ENCODE peak calls at places on chromosome 15, in five cellular contexts. C, O, G, T and B are unnamed samples.
A peak's percentile ranks its signal among the peaks of the same experiment; 100 is the strongest.

GRCh38 chr15:68819451-68820204 is 1.1 kb downstream of the ANP32A start:
- DNase-seq in C (peak; percentile 36), O (peak; percentile 51), G (no peak), T (peak; percentile 48), B (no peak)

GRCh38 chr15:28907338-28907961 is 21.7 kb downstream of the APBA2 start:
- DNase-seq in C (no peak), O (no peak), G (no peak), T (no peak), B (no peak)

GRCh38 chr15:47817825-47818681 is 100.7 kb downstream of the SEMA6D start:
- DNase-seq in C (no peak), O (no peak), G (no peak), T (no peak), B (no peak)

GRCh38 chr15:66734961-66735908 is 33.2 kb downstream of the SMAD6 start:
- DNase-seq in C (no peak), O (no peak), G (no peak), T (no peak), B (no peak)

GRCh38 chr15:90095521-90095959 is 6.7 kb downstream of the IDH2 start:
- DNase-seq in C (no peak), O (no peak), G (no peak), T (peak; percentile 82), B (no peak)

GRCh38 chr15:32041294-32041693 is 11.0 kb downstream of the CHRNA7 start:
- DNase-seq in C (no peak), O (no peak), G (no peak), T (no peak), B (no peak)

GRCh38 chr15:87527416-87527815 is 729.1 kb downstream of the NTRK3 start:
- DNase-seq in C (peak; percentile 44), O (no peak), G (no peak), T (peak; percentile 38), B (no peak)

GRCh38 chr15:98120561-98120960 is 160.1 kb downstream of the ARRDC4 start:
- DNase-seq in C (no peak), O (no peak), G (no peak), T (no peak), B (no peak)

GRCh38 chr15:82655606-82656005 is 8.4 kb upstream of the CPEB1 start:
- DNase-seq in C (no peak), O (no peak), G (no peak), T (no peak), B (no peak)

GRCh38 chr15:43776101-43776717 is 557 bp downstream of the ELL3 start:
- DNase-seq in C (peak; percentile 37), O (no peak), G (no peak), T (peak; percentile 49), B (no peak)

GRCh38 chr15:64774556-64775523 is 549 bp downstream of the RBPMS2 start:
- DNase-seq in C (peak; percentile 39), O (peak; percentile 28), G (no peak), T (peak; percentile 20), B (no peak)

GRCh38 chr15:62983956-62984355 is 58.6 kb upstream of the TPM1 start:
- DNase-seq in C (no peak), O (no peak), G (no peak), T (no peak), B (no peak)

GRCh38 chr15:101173233-101174119 is 78.4 kb downstream of the CHSY1 start:
- DNase-seq in C (no peak), O (no peak), G (no peak), T (no peak), B (no peak)

GRCh38 chr15:101170568-101171350 is 81.1 kb downstream of the CHSY1 start:
- DNase-seq in C (no peak), O (no peak), G (no peak), T (no peak), B (no peak)

GRCh38 chr15:101171954-101172353 is 79.9 kb downstream of the CHSY1 start:
- DNase-seq in C (no peak), O (no peak), G (no peak), T (no peak), B (no peak)

GRCh38 chr15:101174152-101174920 is 77.5 kb downstream of the CHSY1 start:
- DNase-seq in C (no peak), O (no peak), G (no peak), T (no peak), B (no peak)

DNA sequence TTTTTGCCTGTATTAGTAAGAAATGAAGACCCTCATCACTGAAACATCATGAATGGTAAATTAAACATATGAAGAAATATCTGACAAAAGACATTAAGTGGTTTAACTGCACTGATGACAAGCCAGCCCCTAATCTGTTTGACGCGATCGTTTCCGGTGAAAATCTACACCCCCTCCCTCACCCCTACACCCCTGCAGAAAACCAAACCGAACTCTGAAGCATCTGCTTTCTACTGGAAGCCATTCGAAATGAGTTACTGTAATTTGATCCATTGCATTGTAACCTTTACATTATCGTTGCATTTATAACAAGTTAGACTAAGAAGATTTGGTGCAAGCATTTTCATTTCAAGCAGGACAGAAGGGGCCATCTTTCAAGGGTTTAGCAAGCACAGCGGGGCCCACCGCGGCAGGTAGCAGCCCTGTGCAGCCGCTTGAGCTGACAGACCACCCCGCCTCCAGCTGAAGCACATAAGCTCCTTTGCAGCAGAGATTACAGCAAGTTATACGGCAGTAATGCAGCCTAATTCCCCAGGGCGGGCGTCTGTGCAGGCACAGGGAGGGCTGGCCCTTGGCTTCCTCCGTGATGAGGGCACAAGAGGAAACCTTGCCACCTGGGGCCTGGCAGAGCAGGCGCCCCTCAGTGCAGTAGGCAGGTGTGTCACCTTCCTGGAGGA is 79.3 kb downstream of the CHSY1 start:
- DNase-seq in C (no peak), O (no peak), G (no peak), T (no peak), B (no peak)
- H3K27ac ChIP-seq in C (no peak overlapping the region), O (no peak overlapping the region), G (no peak overlapping the region), T (no peak overlapping the region), B (no peak overlapping the region)

GRCh38 chr15:74434260-74434915 is 630 bp upstream of the SEMA7A start:
- DNase-seq in C (no peak), O (no peak), G (no peak), T (no peak), B (no peak)
- H3K27ac ChIP-seq in C (no peak overlapping the region), O (peak overlapping the region; percentile 55), G (peak overlapping the region; percentile 77), T (no peak overlapping the region), B (peak overlapping the region; percentile 85)

GRCh38 chr15:73927476-73928240 is 1.4 kb downstream of the LOXL1 start:
- DNase-seq in C (peak; percentile 78), O (no peak), G (peak; percentile 61), T (peak; percentile 78), B (no peak)
- H3K27ac ChIP-seq in C (peak overlapping the region; percentile 54), O (peak overlapping the region; percentile 95), G (no peak overlapping the region), T (peak overlapping the region; percentile 83), B (no peak overlapping the region)

GRCh38 chr15:36778516-36778915 is 199.1 kb downstream of the CDIN1 start:
- DNase-seq in C (no peak), O (no peak), G (no peak), T (no peak), B (no peak)
- H3K27ac ChIP-seq in C (no peak overlapping the region), O (peak overlapping the region; percentile 29), G (no peak overlapping the region), T (no peak overlapping the region), B (no peak overlapping the region)

GRCh38 chr15:33448961-33449611 is 138.3 kb downstream of the RYR3 start:
- DNase-seq in C (peak; percentile 70), O (no peak), G (no peak), T (no peak), B (no peak)
- H3K27ac ChIP-seq in C (peak overlapping the region; percentile 95), O (no peak overlapping the region), G (no peak overlapping the region), T (no peak overlapping the region), B (no peak overlapping the region)

DNA sequence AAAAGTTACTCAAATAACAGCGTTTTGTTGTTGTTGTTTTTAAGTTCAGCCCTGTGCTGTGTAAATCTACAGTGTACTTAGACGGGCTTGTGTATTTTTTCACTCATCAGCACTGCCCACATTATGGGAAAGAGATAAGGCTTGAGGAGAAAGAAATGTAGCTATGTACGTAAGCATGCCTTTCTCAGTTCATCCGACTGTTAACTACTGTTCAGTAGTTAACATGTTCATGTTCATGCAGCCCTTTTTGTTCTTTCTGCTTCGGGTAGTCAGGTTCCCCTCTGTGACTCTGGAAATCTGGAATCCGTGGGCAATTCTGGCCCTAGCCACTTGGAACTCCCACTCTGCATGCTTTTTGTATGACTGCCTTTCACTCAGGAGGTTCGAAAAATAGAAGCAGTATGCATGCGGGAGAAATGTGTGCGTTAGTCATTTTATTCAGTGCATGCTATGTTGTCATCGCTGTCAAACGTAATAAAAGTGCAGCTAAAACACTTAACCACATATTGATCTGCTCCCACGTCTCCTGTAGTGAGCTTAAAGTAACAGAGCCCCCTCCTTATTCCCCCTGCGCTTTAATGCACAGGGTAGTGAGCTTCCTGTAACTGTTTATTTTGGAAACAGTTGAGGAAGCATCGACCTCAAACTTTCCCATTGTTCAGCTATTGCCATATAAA is 283.1 kb upstream of the NR2F2 start:
- DNase-seq in C (no peak), O (peak; percentile 18), G (no peak), T (no peak), B (no peak)
- H3K27ac ChIP-seq in C (no peak overlapping the region), O (peak overlapping the region; percentile 60), G (no peak overlapping the region), T (no peak overlapping the region), B (no peak overlapping the region)

GRCh38 chr15:33218071-33218491 is 23.6 kb upstream of the FMN1 start:
- DNase-seq in C (no peak), O (no peak), G (no peak), T (no peak), B (no peak)
- H3K27ac ChIP-seq in C (no peak overlapping the region), O (no peak overlapping the region), G (no peak overlapping the region), T (no peak overlapping the region), B (no peak overlapping the region)

GRCh38 chr15:73930371-73930770 is 4.1 kb downstream of the LOXL1 start:
- DNase-seq in C (no peak), O (no peak), G (no peak), T (no peak), B (no peak)
- H3K27ac ChIP-seq in C (no peak overlapping the region), O (peak overlapping the region; percentile 73), G (no peak overlapping the region), T (no peak overlapping the region), B (no peak overlapping the region)